ENCODE peak calls at places on chromosome 21, in ten cellular contexts. One of them, this sample, is unnamed.

GRCh38 chr21:34278451-34278850 is 85.4 kb upstream of the KCNE2 start:
- DNase-seq in cardiac fibroblast: no peak
- DNase-seq in LoVo: no peak
- DNase-seq in SK-MEL-5: peak
- DNase-seq in T-helper 1 cell: no peak
- DNase-seq in NCI-H460: no peak
- DNase-seq in A549: no peak
- DNase-seq in activated T-helper 1 cell treated with anti-CD3 and anti-CD28 coated beads, Interleukin-12 subunit alpha, Interleukin-12 subunit beta, Interleukin-2, Interleukin-4 antibody, amounts not matched to agents 30 ng/mL and 10 ng/mL and 1 ng/mL, durations not matched to agents 14 hours and 24 hours and 36 hours: no peak
- DNase-seq in esophagus muscularis mucosa: no peak
- DNase-seq in DMS53: no peak
- DNase-seq in this sample: no peak

GRCh38 chr21:26224351-26224750 is 53.8 kb upstream of the APP start:
- DNase-seq in cardiac fibroblast: no peak
- DNase-seq in LoVo: no peak
- DNase-seq in SK-MEL-5: no peak
- DNase-seq in T-helper 1 cell: no peak
- DNase-seq in NCI-H460: no peak
- DNase-seq in A549: no peak
- DNase-seq in activated T-helper 1 cell treated with anti-CD3 and anti-CD28 coated beads, Interleukin-12 subunit alpha, Interleukin-12 subunit beta, Interleukin-2, Interleukin-4 antibody, amounts not matched to agents 30 ng/mL and 10 ng/mL and 1 ng/mL, durations not matched to agents 14 hours and 24 hours and 36 hours: no peak
- DNase-seq in esophagus muscularis mucosa: no peak
- DNase-seq in DMS53: no peak
- DNase-seq in this sample: no peak

GRCh38 chr21:45786660-45787059 is 143.1 kb downstream of the PCBP3 start:
- DNase-seq in cardiac fibroblast: no peak
- DNase-seq in LoVo: no peak
- DNase-seq in SK-MEL-5: no peak
- DNase-seq in T-helper 1 cell: no peak
- DNase-seq in NCI-H460: no peak
- DNase-seq in A549: no peak
- DNase-seq in activated T-helper 1 cell treated with anti-CD3 and anti-CD28 coated beads, Interleukin-12 subunit alpha, Interleukin-12 subunit beta, Interleukin-2, Interleukin-4 antibody, amounts not matched to agents 30 ng/mL and 10 ng/mL and 1 ng/mL, durations not matched to agents 14 hours and 24 hours and 36 hours: no peak
- DNase-seq in esophagus muscularis mucosa: peak
- DNase-seq in DMS53: no peak
- DNase-seq in this sample: no peak

GRCh38 chr21:27382404-27382803 is 415.5 kb upstream of the ADAMTS5 start:
- DNase-seq in cardiac fibroblast: peak
- DNase-seq in LoVo: no peak
- DNase-seq in SK-MEL-5: no peak
- DNase-seq in T-helper 1 cell: no peak
- DNase-seq in NCI-H460: no peak
- DNase-seq in A549: no peak
- DNase-seq in activated T-helper 1 cell treated with anti-CD3 and anti-CD28 coated beads, Interleukin-12 subunit alpha, Interleukin-12 subunit beta, Interleukin-2, Interleukin-4 antibody, amounts not matched to agents 30 ng/mL and 10 ng/mL and 1 ng/mL, durations not matched to agents 14 hours and 24 hours and 36 hours: no peak
- DNase-seq in esophagus muscularis mucosa: no peak
- DNase-seq in DMS53: no peak
- DNase-seq in this sample: peak

GRCh38 chr21:42956824-42957632 is 17.3 kb upstream of the PKNOX1 start:
- DNase-seq in cardiac fibroblast: no peak
- DNase-seq in LoVo: no peak
- DNase-seq in SK-MEL-5: no peak
- DNase-seq in T-helper 1 cell: no peak
- DNase-seq in NCI-H460: no peak
- DNase-seq in A549: no peak
- DNase-seq in activated T-helper 1 cell treated with anti-CD3 and anti-CD28 coated beads, Interleukin-12 subunit alpha, Interleukin-12 subunit beta, Interleukin-2, Interleukin-4 antibody, amounts not matched to agents 30 ng/mL and 10 ng/mL and 1 ng/mL, durations not matched to agents 14 hours and 24 hours and 36 hours: no peak
- DNase-seq in esophagus muscularis mucosa: no peak
- DNase-seq in DMS53: no peak
- DNase-seq in this sample: no peak

GRCh38 chr21:32790626-32791025 is 19.1 kb upstream of the PAXBP1 start:
- DNase-seq in cardiac fibroblast: no peak
- DNase-seq in LoVo: no peak
- DNase-seq in SK-MEL-5: no peak
- DNase-seq in T-helper 1 cell: no peak
- DNase-seq in NCI-H460: no peak
- DNase-seq in A549: no peak
- DNase-seq in activated T-helper 1 cell treated with anti-CD3 and anti-CD28 coated beads, Interleukin-12 subunit alpha, Interleukin-12 subunit beta, Interleukin-2, Interleukin-4 antibody, amounts not matched to agents 30 ng/mL and 10 ng/mL and 1 ng/mL, durations not matched to agents 14 hours and 24 hours and 36 hours: no peak
- DNase-seq in esophagus muscularis mucosa: no peak
- DNase-seq in DMS53: no peak
- DNase-seq in this sample: no peak

GRCh38 chr21:36064085-36064460 is 3.7 kb upstream of the SETD4 start:
- DNase-seq in cardiac fibroblast: no peak
- DNase-seq in LoVo: no peak
- DNase-seq in SK-MEL-5: no peak
- DNase-seq in T-helper 1 cell: no peak
- DNase-seq in NCI-H460: no peak
- DNase-seq in A549: no peak
- DNase-seq in activated T-helper 1 cell treated with anti-CD3 and anti-CD28 coated beads, Interleukin-12 subunit alpha, Interleukin-12 subunit beta, Interleukin-2, Interleukin-4 antibody, amounts not matched to agents 30 ng/mL and 10 ng/mL and 1 ng/mL, durations not matched to agents 14 hours and 24 hours and 36 hours: no peak
- DNase-seq in esophagus muscularis mucosa: no peak
- DNase-seq in DMS53: no peak
- DNase-seq in this sample: no peak

GRCh38 chr21:27425172-27425571 is 458.3 kb upstream of the ADAMTS5 start:
- DNase-seq in cardiac fibroblast: peak
- DNase-seq in LoVo: no peak
- DNase-seq in SK-MEL-5: peak
- DNase-seq in T-helper 1 cell: no peak
- DNase-seq in NCI-H460: peak
- DNase-seq in A549: no peak
- DNase-seq in activated T-helper 1 cell treated with anti-CD3 and anti-CD28 coated beads, Interleukin-12 subunit alpha, Interleukin-12 subunit beta, Interleukin-2, Interleukin-4 antibody, amounts not matched to agents 30 ng/mL and 10 ng/mL and 1 ng/mL, durations not matched to agents 14 hours and 24 hours and 36 hours: no peak
- DNase-seq in esophagus muscularis mucosa: no peak
- DNase-seq in DMS53: peak
- DNase-seq in this sample: peak

GRCh38 chr21:34204481-34205439 is 131.4 kb downstream of the MRPS6 start:
- DNase-seq in cardiac fibroblast: no peak
- DNase-seq in LoVo: no peak
- DNase-seq in SK-MEL-5: peak
- DNase-seq in T-helper 1 cell: no peak
- DNase-seq in NCI-H460: no peak
- DNase-seq in A549: no peak
- DNase-seq in activated T-helper 1 cell treated with anti-CD3 and anti-CD28 coated beads, Interleukin-12 subunit alpha, Interleukin-12 subunit beta, Interleukin-2, Interleukin-4 antibody, amounts not matched to agents 30 ng/mL and 10 ng/mL and 1 ng/mL, durations not matched to agents 14 hours and 24 hours and 36 hours: no peak
- DNase-seq in esophagus muscularis mucosa: no peak
- DNase-seq in DMS53: no peak
- DNase-seq in this sample: no peak

GRCh38 chr21:45295576-45296365 is 8.1 kb upstream of the POFUT2 start:
- DNase-seq in cardiac fibroblast: peak
- DNase-seq in LoVo: no peak
- DNase-seq in SK-MEL-5: no peak
- DNase-seq in T-helper 1 cell: no peak
- DNase-seq in NCI-H460: no peak
- DNase-seq in A549: no peak
- DNase-seq in activated T-helper 1 cell treated with anti-CD3 and anti-CD28 coated beads, Interleukin-12 subunit alpha, Interleukin-12 subunit beta, Interleukin-2, Interleukin-4 antibody, amounts not matched to agents 30 ng/mL and 10 ng/mL and 1 ng/mL, durations not matched to agents 14 hours and 24 hours and 36 hours: no peak
- DNase-seq in esophagus muscularis mucosa: no peak
- DNase-seq in DMS53: no peak
- DNase-seq in this sample: peak

GRCh38 chr21:41610042-41610839 is 102.3 kb upstream of the TMPRSS2 start:
- DNase-seq in cardiac fibroblast: peak
- DNase-seq in LoVo: peak
- DNase-seq in SK-MEL-5: peak
- DNase-seq in T-helper 1 cell: no peak
- DNase-seq in NCI-H460: no peak
- DNase-seq in A549: peak
- DNase-seq in activated T-helper 1 cell treated with anti-CD3 and anti-CD28 coated beads, Interleukin-12 subunit alpha, Interleukin-12 subunit beta, Interleukin-2, Interleukin-4 antibody, amounts not matched to agents 30 ng/mL and 10 ng/mL and 1 ng/mL, durations not matched to agents 14 hours and 24 hours and 36 hours: no peak
- DNase-seq in esophagus muscularis mucosa: no peak
- DNase-seq in DMS53: peak
- DNase-seq in this sample: peak

GRCh38 chr21:34797926-34798595 is 129.3 kb downstream of the CLIC6 start:
- DNase-seq in cardiac fibroblast: no peak
- DNase-seq in LoVo: peak
- DNase-seq in SK-MEL-5: no peak
- DNase-seq in T-helper 1 cell: no peak
- DNase-seq in NCI-H460: no peak
- DNase-seq in A549: no peak
- DNase-seq in activated T-helper 1 cell treated with anti-CD3 and anti-CD28 coated beads, Interleukin-12 subunit alpha, Interleukin-12 subunit beta, Interleukin-2, Interleukin-4 antibody, amounts not matched to agents 30 ng/mL and 10 ng/mL and 1 ng/mL, durations not matched to agents 14 hours and 24 hours and 36 hours: no peak
- DNase-seq in esophagus muscularis mucosa: no peak
- DNase-seq in DMS53: no peak
- DNase-seq in this sample: no peak

GRCh38 chr21:45572231-45572630 is 30.0 kb upstream of the SLC19A1 start:
- DNase-seq in cardiac fibroblast: no peak
- DNase-seq in LoVo: no peak
- DNase-seq in SK-MEL-5: no peak
- DNase-seq in T-helper 1 cell: no peak
- DNase-seq in NCI-H460: no peak
- DNase-seq in A549: no peak
- DNase-seq in activated T-helper 1 cell treated with anti-CD3 and anti-CD28 coated beads, Interleukin-12 subunit alpha, Interleukin-12 subunit beta, Interleukin-2, Interleukin-4 antibody, amounts not matched to agents 30 ng/mL and 10 ng/mL and 1 ng/mL, durations not matched to agents 14 hours and 24 hours and 36 hours: no peak
- DNase-seq in esophagus muscularis mucosa: no peak
- DNase-seq in DMS53: no peak
- DNase-seq in this sample: no peak

GRCh38 chr21:34517491-34518245 is 5.7 kb upstream of the KCNE1 start:
- DNase-seq in cardiac fibroblast: no peak
- DNase-seq in LoVo: no peak
- DNase-seq in SK-MEL-5: peak
- DNase-seq in T-helper 1 cell: no peak
- DNase-seq in NCI-H460: no peak
- DNase-seq in A549: no peak
- DNase-seq in activated T-helper 1 cell treated with anti-CD3 and anti-CD28 coated beads, Interleukin-12 subunit alpha, Interleukin-12 subunit beta, Interleukin-2, Interleukin-4 antibody, amounts not matched to agents 30 ng/mL and 10 ng/mL and 1 ng/mL, durations not matched to agents 14 hours and 24 hours and 36 hours: peak
- DNase-seq in esophagus muscularis mucosa: no peak
- DNase-seq in DMS53: peak
- DNase-seq in this sample: no peak